ENCODE peak calls at places on chromosomes 6 and 20, in nine cellular contexts. N is right cardiac atrium, R is kidney tubule cell, C is amniotic stem cell, Z is cardiac fibroblast, E is bronchial epithelial cell, L is HL-60, T is right atrium auricular region, H is memory B cell. V is an unnamed sample.
A peak's percentile ranks its signal among the peaks of the same experiment; 100 is the strongest.

GRCh38 chr6:6998194-6998569 is 109.6 kb upstream of the RREB1 start:
- DNase-seq in N (no peak), R (peak; percentile 12), C (no peak), Z (no peak), E (no peak), L (no peak), T (no peak), H (no peak), V (no peak)

GRCh38 chr6:110682460-110682853 is 132.8 kb downstream of the CDK19 start:
- DNase-seq in N (no peak), R (peak; percentile 86), C (peak; percentile 72), Z (peak; percentile 89), E (peak; percentile 79), L (peak; percentile 91), T (no peak), H (peak; percentile 76), V (peak; percentile 41)

GRCh38 chr6:42970859-42971612 is 7.9 kb downstream of the PEX6 start:
- DNase-seq in N (no peak), R (peak; percentile 57), C (no peak), Z (peak; percentile 29), E (peak; percentile 56), L (peak; percentile 12), T (no peak), H (no peak), V (no peak)

GRCh38 chr20:63580796-63581461 is 6.9 kb upstream of the HELZ2 start:
- DNase-seq in N (no peak), R (peak; percentile 83), C (no peak), Z (peak; percentile 60), E (peak; percentile 75), L (peak; percentile 67), T (no peak), H (peak; percentile 72), V (no peak)

GRCh38 chr6:117561128-117561527 is 41.2 kb downstream of the GOPC start:
- DNase-seq in N (no peak), R (no peak), C (no peak), Z (no peak), E (no peak), L (no peak), T (no peak), H (no peak), V (no peak)

GRCh38 chr6:167898673-167899311 is 72.1 kb downstream of the AFDN start:
- DNase-seq in N (no peak), R (peak; percentile 44), C (no peak), Z (peak; percentile 67), E (peak; percentile 48), L (no peak), T (no peak), H (no peak), V (peak; percentile 11)

GRCh38 chr6:155248021-155249001 is 15.5 kb upstream of the CLDN20 start:
- DNase-seq in N (peak; percentile 31), R (peak; percentile 47), C (peak; percentile 39), Z (peak; percentile 81), E (peak; percentile 75), L (peak; percentile 29), T (no peak), H (peak; percentile 39), V (peak; percentile 40)

GRCh38 chr6:113457156-113457555 is 400.0 kb upstream of the MARCKS start:
- DNase-seq in N (peak; percentile 64), R (peak; percentile 60), C (peak; percentile 84), Z (peak; percentile 83), E (no peak), L (no peak), T (peak; percentile 61), H (no peak), V (no peak)

GRCh38 chr20:56001890-56002289 is 3.4 kb downstream of the CBLN4 start:
- DNase-seq in N (no peak), R (no peak), C (no peak), Z (no peak), E (no peak), L (no peak), T (no peak), H (no peak), V (no peak)

GRCh38 chr6:33193619-33194018 is 1.4 kb upstream of the COL11A2 start:
- DNase-seq in N (no peak), R (no peak), C (no peak), Z (no peak), E (no peak), L (no peak), T (no peak), H (no peak), V (no peak)

GRCh38 chr6:138662474-138662873 is 111.1 kb upstream of the CCDC28A start:
- DNase-seq in N (no peak), R (peak; percentile 20), C (no peak), Z (peak; percentile 77), E (peak; percentile 99), L (no peak), T (no peak), H (no peak), V (no peak)

GRCh38 chr6:136921521-136921935 is 573 bp upstream of the SLC35D3 start:
- DNase-seq in N (peak; percentile 15), R (peak; percentile 9), C (no peak), Z (no peak), E (no peak), L (no peak), T (no peak), H (no peak), V (no peak)

GRCh38 chr20:34954905-34955231 is 738 bp downstream of the GSS start:
- DNase-seq in N (peak; percentile 44), R (no peak), C (no peak), Z (peak; percentile 55), E (no peak), L (no peak), T (peak; percentile 66), H (no peak), V (no peak)

GRCh38 chr20:11178946-11179654 is 505.3 kb upstream of the JAG1 start:
- DNase-seq in N (no peak), R (peak; percentile 98), C (no peak), Z (peak; percentile 89), E (peak; percentile 99), L (no peak), T (no peak), H (no peak), V (peak; percentile 77)

GRCh38 chr6:17892097-17892686 is 95.2 kb downstream of the KIF13A start:
- DNase-seq in N (no peak), R (no peak), C (no peak), Z (no peak), E (no peak), L (peak; percentile 17), T (no peak), H (no peak), V (no peak)

GRCh38 chr6:11343963-11344714 is 111.7 kb upstream of the NEDD9 start:
- DNase-seq in N (no peak), R (peak; percentile 98), C (no peak), Z (no peak), E (peak; percentile 99), L (no peak), T (no peak), H (no peak), V (no peak)

GRCh38 chr6:131063028-131063763 is at the start of gene EPB41L2:
- DNase-seq in N (peak; percentile 90), R (peak; percentile 95), C (peak; percentile 96), Z (peak; percentile 89), E (peak; percentile 67), L (peak; percentile 4), T (peak; percentile 84), H (peak; percentile 83), V (peak; percentile 67)

GRCh38 chr6:152981989-152982767 is 663 bp downstream of the FBXO5 start:
- DNase-seq in N (no peak), R (no peak), C (no peak), Z (no peak), E (no peak), L (peak; percentile 11), T (no peak), H (no peak), V (no peak)

GRCh38 chr6:92126088-92126487 is 1293.3 kb downstream of the EPHA7 start:
- DNase-seq in N (no peak), R (peak; percentile 61), C (no peak), Z (no peak), E (peak; percentile 79), L (no peak), T (no peak), H (no peak), V (no peak)

GRCh38 chr20:31496761-31497295 is 17.4 kb upstream of the HM13 start:
- DNase-seq in N (peak; percentile 88), R (no peak), C (no peak), Z (peak; percentile 40), E (no peak), L (no peak), T (peak; percentile 87), H (no peak), V (no peak)

GRCh38 chr20:59828478-59829414 is 104.7 kb downstream of the SYCP2 start:
- DNase-seq in N (no peak), R (no peak), C (no peak), Z (no peak), E (no peak), L (no peak), T (peak; percentile 47), H (no peak), V (no peak)

GRCh38 chr6:40439401-40439800 is 147.8 kb downstream of the LRFN2 start:
- DNase-seq in N (no peak), R (no peak), C (no peak), Z (no peak), E (no peak), L (no peak), T (no peak), H (no peak), V (no peak)

GRCh38 chr6:159062564-159062945 is 17.8 kb upstream of the TAGAP start:
- DNase-seq in N (no peak), R (no peak), C (no peak), Z (no peak), E (no peak), L (peak; percentile 78), T (no peak), H (peak; percentile 55), V (no peak)

GRCh38 chr6:7171119-7171518 is 63.4 kb downstream of the RREB1 start:
- DNase-seq in N (no peak), R (peak; percentile 61), C (no peak), Z (no peak), E (no peak), L (no peak), T (no peak), H (no peak), V (no peak)

GRCh38 chr6:7644394-7644793 is 54.4 kb downstream of the SNRNP48 start:
- DNase-seq in N (no peak), R (peak; percentile 77), C (no peak), Z (peak; percentile 49), E (peak; percentile 90), L (peak; percentile 55), T (no peak), H (no peak), V (no peak)

GRCh38 chr6:43926644-43927524 is 156.9 kb downstream of the VEGFA start:
- DNase-seq in N (peak; percentile 80), R (peak; percentile 96), C (peak; percentile 84), Z (peak; percentile 78), E (peak; percentile 93), L (peak; percentile 60), T (peak; percentile 83), H (no peak), V (peak; percentile 24)

GRCh38 chr20:14698605-14699373 is 361.4 kb upstream of the FLRT3 start:
- DNase-seq in N (no peak), R (peak; percentile 2), C (no peak), Z (no peak), E (no peak), L (no peak), T (no peak), H (no peak), V (no peak)